ENCODE peak calls at places on chromosomes 2 and 18, in nine cellular contexts. D is T-cell; M is activated gamma-delta T cell treated with anti-CD3 and anti-CD28 coated beads, Interleukin-2, amount 50 U/mL, for 16 hours; O is DMS153; W is activated T-cell treated with anti-CD3 and anti-CD28 coated beads for 48 hours; T is A172; Q is B cell; U is LoVo; L is GM23248. G is an unnamed sample.
A peak's percentile ranks its signal among the peaks of the same experiment; 100 is the strongest.

GRCh38 chr2:238582159-238582558 is 155.4 kb downstream of the ASB1 start:
- DNase-seq in Q (no peak), L (peak; percentile 8), W (no peak), D (no peak), O (no peak), T (no peak), U (no peak), M (no peak), G (no peak)

GRCh38 chr2:8872821-8873432 is 35.5 kb upstream of the KIDINS220 start:
- DNase-seq in M (no peak), T (peak; percentile 52), Q (peak; percentile 11), L (peak; percentile 82), U (peak; percentile 56), O (peak; percentile 66), W (no peak), D (no peak), G (no peak)

GRCh38 chr2:19933351-19933981 is 31.7 kb upstream of the TTC32 start:
- DNase-seq in U (peak; percentile 8), T (peak; percentile 71), O (no peak), W (no peak), D (no peak), M (no peak), Q (no peak), L (peak; percentile 71), G (no peak)

GRCh38 chr2:175111200-175111657 is 56.8 kb downstream of the ATF2 start:
- DNase-seq in Q (peak; percentile 44), W (no peak), O (no peak), U (peak; percentile 29), L (peak; percentile 57), D (no peak), M (no peak), T (peak; percentile 42), G (no peak)

GRCh38 chr2:238237441-238237840 is 2.4 kb downstream of the HES6 start:
- DNase-seq in L (no peak), M (no peak), Q (no peak), U (no peak), W (no peak), D (no peak), T (no peak), O (no peak), G (no peak)

GRCh38 chr2:23127465-23127864 is 257.5 kb upstream of the KLHL29 start:
- DNase-seq in D (no peak), L (no peak), T (no peak), U (no peak), O (no peak), Q (no peak), W (no peak), M (no peak), G (no peak)

GRCh38 chr2:73117441-73117840 is 4.7 kb upstream of the RAB11FIP5 start:
- DNase-seq in T (no peak), O (no peak), M (no peak), Q (no peak), L (peak; percentile 52), U (no peak), W (no peak), D (no peak), G (no peak)

GRCh38 chr18:80088036-80088435 is 21.0 kb upstream of the ADNP2 start:
- DNase-seq in U (no peak), O (no peak), Q (no peak), D (no peak), W (no peak), L (no peak), M (no peak), T (no peak), G (no peak)

GRCh38 chr2:235287369-235287722 is 206.5 kb upstream of the AGAP1 start:
- DNase-seq in O (no peak), M (no peak), L (peak; percentile 27), D (no peak), Q (no peak), U (no peak), W (no peak), T (no peak), G (no peak)

GRCh38 chr2:134671498-134671897 is 47.3 kb downstream of the TMEM163 start:
- DNase-seq in Q (no peak), L (no peak), D (no peak), W (no peak), M (no peak), O (no peak), U (no peak), T (no peak), G (no peak)

GRCh38 chr2:237961637-237962036 is 5.2 kb upstream of the UBE2F start:
- DNase-seq in L (no peak), M (no peak), Q (no peak), W (no peak), T (no peak), O (no peak), U (no peak), D (no peak), G (no peak)

GRCh38 chr2:64697286-64698023 is 43.7 kb upstream of the SERTAD2 start:
- DNase-seq in T (no peak), D (no peak), O (no peak), L (peak; percentile 36), U (no peak), Q (no peak), W (no peak), M (no peak), G (no peak)

GRCh38 chr2:74516070-74516633 is 1.9 kb downstream of the TLX2 start:
- DNase-seq in Q (peak; percentile 77), D (peak; percentile 45), U (no peak), O (no peak), M (peak; percentile 60), W (peak; percentile 71), L (peak; percentile 59), T (no peak), G (peak; percentile 83)

GRCh38 chr18:76554788-76555187 is 59.7 kb upstream of the ZNF516 start:
- DNase-seq in O (no peak), D (no peak), U (no peak), L (no peak), M (no peak), Q (no peak), T (no peak), W (no peak), G (no peak)

GRCh38 chr18:22900558-22901183 is 32.5 kb upstream of the RBBP8 start:
- DNase-seq in W (no peak), U (no peak), D (no peak), O (no peak), T (no peak), M (no peak), Q (no peak), L (peak; percentile 7), G (no peak)

GRCh38 chr2:149658553-149658952 is 71.0 kb upstream of the MMADHC start:
- DNase-seq in Q (no peak), M (no peak), L (peak; percentile 12), T (no peak), U (no peak), O (no peak), W (no peak), D (no peak), G (no peak)

GRCh38 chr2:46814562-46814961 is 101.0 kb downstream of the MCFD2 start:
- DNase-seq in Q (no peak), T (no peak), L (no peak), M (no peak), W (no peak), O (no peak), U (no peak), D (no peak), G (no peak)

GRCh38 chr2:62844311-62845090 is 139.0 kb downstream of the EHBP1 start:
- DNase-seq in W (no peak), M (no peak), D (no peak), Q (no peak), L (no peak), T (no peak), O (no peak), U (no peak), G (no peak)

GRCh38 chr18:59388180-59388579 is 29.1 kb upstream of the LMAN1 start:
- DNase-seq in M (no peak), L (no peak), Q (no peak), U (no peak), D (no peak), O (peak; percentile 80), W (no peak), T (no peak), G (no peak)

GRCh38 chr2:3636586-3637310 is 21.3 kb upstream of the ALLC start:
- DNase-seq in L (no peak), Q (no peak), T (no peak), U (no peak), M (no peak), W (no peak), D (no peak), O (no peak), G (no peak)

GRCh38 chr18:59799383-59800015 is 100.3 kb upstream of the PMAIP1 start:
- DNase-seq in U (no peak), D (no peak), Q (no peak), O (no peak), T (no peak), L (no peak), W (no peak), M (no peak), G (no peak)

GRCh38 chr2:239717319-239717675 is 307.8 kb downstream of the NDUFA10 start:
- DNase-seq in Q (no peak), U (no peak), O (no peak), T (no peak), M (no peak), W (no peak), D (no peak), L (no peak), G (no peak)

GRCh38 chr2:240287496-240288086 is 147.1 kb upstream of the OTOS start:
- DNase-seq in O (no peak), Q (no peak), T (no peak), M (no peak), L (no peak), U (no peak), D (no peak), W (no peak), G (no peak)

GRCh38 chr2:138763971-138764370 is 16.2 kb downstream of the NXPH2 start:
- DNase-seq in L (no peak), U (no peak), W (no peak), O (no peak), D (no peak), M (no peak), T (no peak), Q (no peak), G (no peak)

GRCh38 chr2:241002275-241003046 is 4.0 kb downstream of the SNED1 start:
- DNase-seq in U (no peak), Q (no peak), D (no peak), T (no peak), W (no peak), M (no peak), O (no peak), L (no peak), G (no peak)

GRCh38 chr2:207673431-207673830 is 38.0 kb upstream of the CCNYL1 start:
- DNase-seq in O (no peak), W (no peak), T (no peak), M (no peak), L (no peak), Q (no peak), D (no peak), U (no peak), G (no peak)

GRCh38 chr2:192013211-192013610 is 166.3 kb upstream of the CAVIN2 start:
- DNase-seq in W (no peak), D (no peak), Q (no peak), U (no peak), M (no peak), O (no peak), T (no peak), L (no peak), G (no peak)

GRCh38 chr18:58140366-58141325 is 96.6 kb downstream of the NEDD4L start:
- DNase-seq in D (no peak), W (no peak), O (peak; percentile 49), T (no peak), L (no peak), U (no peak), Q (no peak), M (no peak), G (no peak)

GRCh38 chr18:4024702-4025101 is 430.4 kb downstream of the DLGAP1 start:
- DNase-seq in M (no peak), D (no peak), U (no peak), T (no peak), W (no peak), Q (no peak), L (no peak), O (no peak), G (no peak)

GRCh38 chr2:177882501-177882900 is 190.1 kb downstream of the PDE11A start:
- DNase-seq in M (no peak), L (no peak), W (no peak), T (no peak), O (peak; percentile 19), D (no peak), Q (no peak), U (no peak), G (no peak)

GRCh38 chr2:224802407-224802806 is 86.2 kb upstream of the CCDC195 start:
- DNase-seq in Q (no peak), O (no peak), W (no peak), D (no peak), M (no peak), T (peak; percentile 49), L (peak; percentile 61), U (no peak), G (no peak)